ENCODE peak calls at places on chromosome 13, in ten cellular contexts. W, G, M, J, I, U, Q, O, V and N are unnamed samples.

GRCh38 chr13:89066868-89067466 is 1395.8 kb downstream of the SLITRK5 start:
- DNase-seq in W (peak), G (no peak), M (peak), J (peak), I (peak), U (no peak), Q (no peak), O (no peak), V (no peak), N (peak)

GRCh38 chr13:35514166-35514565 is 37.7 kb upstream of the MAB21L1 start:
- DNase-seq in W (no peak), G (no peak), M (no peak), J (no peak), I (no peak), U (no peak), Q (no peak), O (no peak), V (no peak), N (no peak)

GRCh38 chr13:114148521-114148855 is 16.1 kb upstream of the RASA3 start:
- DNase-seq in W (no peak), G (no peak), M (peak), J (peak), I (peak), U (no peak), Q (no peak), O (no peak), V (no peak), N (no peak)

GRCh38 chr13:101576452-101576851 is 124.0 kb downstream of the ITGBL1 start:
- DNase-seq in W (no peak), G (no peak), M (no peak), J (no peak), I (no peak), U (no peak), Q (no peak), O (no peak), V (no peak), N (no peak)

GRCh38 chr13:51714663-51715168 is 89.2 kb downstream of the DHRS12 start:
- DNase-seq in W (no peak), G (no peak), M (peak), J (no peak), I (no peak), U (no peak), Q (no peak), O (no peak), V (no peak), N (no peak)

GRCh38 chr13:53298426-53298825 is 269.8 kb downstream of the OLFM4 start:
- DNase-seq in W (no peak), G (no peak), M (no peak), J (no peak), I (no peak), U (no peak), Q (no peak), O (no peak), V (no peak), N (no peak)

GRCh38 chr13:37429976-37430375 is 168.6 kb downstream of the POSTN start:
- DNase-seq in W (no peak), G (no peak), M (no peak), J (no peak), I (no peak), U (no peak), Q (no peak), O (no peak), V (no peak), N (no peak)

GRCh38 chr13:96025283-96025682 is 27.9 kb downstream of the UGGT2 start:
- DNase-seq in W (no peak), G (no peak), M (no peak), J (no peak), I (no peak), U (no peak), Q (no peak), O (no peak), V (no peak), N (no peak)

GRCh38 chr13:51451467-51452390 is 1.1 kb downstream of the INTS6 start:
- DNase-seq in W (peak), G (peak), M (peak), J (peak), I (peak), U (peak), Q (peak), O (peak), V (peak), N (peak)

GRCh38 chr13:55087085-55087484 is 2053.6 kb upstream of the PRR20A start:
- DNase-seq in W (no peak), G (no peak), M (no peak), J (no peak), I (no peak), U (no peak), Q (no peak), O (peak), V (no peak), N (no peak)

GRCh38 chr13:24208314-24208713 is 47.8 kb downstream of the SPATA13 start:
- DNase-seq in W (peak), G (no peak), M (no peak), J (no peak), I (no peak), U (no peak), Q (peak), O (no peak), V (no peak), N (no peak)

GRCh38 chr13:80006940-80007339 is 334.0 kb downstream of the SPRY2 start:
- DNase-seq in W (no peak), G (no peak), M (no peak), J (no peak), I (no peak), U (no peak), Q (no peak), O (no peak), V (no peak), N (no peak)

GRCh38 chr13:94617389-94618000 is 15.8 kb downstream of the GPR180 start:
- DNase-seq in W (peak), G (no peak), M (peak), J (no peak), I (no peak), U (no peak), Q (no peak), O (no peak), V (no peak), N (peak)

GRCh38 chr13:72726721-72727416 is 560 bp downstream of the MZT1 start:
- DNase-seq in W (peak), G (no peak), M (peak), J (peak), I (peak), U (peak), Q (peak), O (no peak), V (peak), N (peak)

GRCh38 chr13:81017525-81018152 is 676.7 kb upstream of the SPRY2 start:
- DNase-seq in W (no peak), G (no peak), M (peak), J (no peak), I (no peak), U (no peak), Q (no peak), O (no peak), V (no peak), N (peak)

GRCh38 chr13:24068472-24068871 is 92.0 kb upstream of the SPATA13 start:
- DNase-seq in W (no peak), G (no peak), M (no peak), J (no peak), I (no peak), U (no peak), Q (no peak), O (no peak), V (no peak), N (no peak)

GRCh38 chr13:22076658-22077057 is 405.8 kb downstream of the FGF9 start:
- DNase-seq in W (no peak), G (no peak), M (no peak), J (no peak), I (no peak), U (no peak), Q (no peak), O (no peak), V (no peak), N (no peak)

GRCh38 chr13:31162151-31163008 is 676 bp upstream of the HSPH1 start:
- DNase-seq in W (peak), G (peak), M (peak), J (peak), I (peak), U (peak), Q (peak), O (peak), V (peak), N (peak)
- TF ChIP-seq POLR2A in W (no peak), G (peak), M (peak), J (no peak), I (peak), U (peak), Q (no peak), O (peak), V (peak), N (peak)

GRCh38 chr13:32316030-32316344 is 679 bp downstream of the BRCA2 start:
- DNase-seq in W (no peak), G (no peak), M (no peak), J (peak), I (no peak), U (no peak), Q (no peak), O (no peak), V (peak), N (no peak)
- TF ChIP-seq POLR2A in W (no peak), G (no peak), M (no peak), J (no peak), I (no peak), U (no peak), Q (no peak), O (no peak), V (no peak), N (no peak)

GRCh38 chr13:78658630-78659449 is at the start of gene OBI1:
- DNase-seq in W (peak), G (peak), M (peak), J (peak), I (peak), U (peak), Q (peak), O (peak), V (peak), N (peak)
- TF ChIP-seq POLR2A in W (peak), G (peak), M (peak), J (peak), I (peak), U (peak), Q (no peak), O (no peak), V (peak), N (peak)

DNA sequence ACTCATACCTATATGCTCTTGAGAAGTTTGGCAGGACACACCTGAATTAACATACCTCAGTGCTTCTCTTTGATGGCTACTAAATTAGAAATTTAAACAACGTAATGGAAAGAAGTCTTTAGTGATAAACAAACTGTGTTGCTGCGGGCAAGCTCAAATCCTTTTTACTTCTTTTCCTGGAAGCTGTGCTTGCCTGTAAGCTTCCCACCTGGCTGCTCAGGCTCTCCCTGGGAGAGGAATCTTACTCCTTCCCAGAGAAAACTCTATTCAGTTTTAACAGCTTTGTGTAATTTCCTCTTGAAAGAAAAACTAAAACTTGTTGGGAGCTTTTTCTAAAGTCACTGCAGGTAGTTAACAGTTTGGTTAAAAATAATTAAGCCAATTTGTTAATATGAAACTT is 1252.8 kb downstream of the PCDH17 start:
- DNase-seq in W (no peak), G (no peak), M (no peak), J (no peak), I (no peak), U (no peak), Q (no peak), O (no peak), V (no peak), N (no peak)
- TF ChIP-seq POLR2A in W (no peak), G (no peak), M (no peak), J (no peak), I (no peak), U (no peak), Q (no peak), O (no peak), V (no peak), N (no peak)

GRCh38 chr13:112977525-112977924 is 8.5 kb downstream of the MCF2L start:
- DNase-seq in W (no peak), G (no peak), M (no peak), J (no peak), I (no peak), U (no peak), Q (no peak), O (no peak), V (no peak), N (no peak)

GRCh38 chr13:112979406-112979902 is 10.4 kb downstream of the MCF2L start:
- DNase-seq in W (no peak), G (no peak), M (no peak), J (no peak), I (no peak), U (no peak), Q (no peak), O (no peak), V (no peak), N (no peak)

GRCh38 chr13:112980441-112980840 is 11.4 kb downstream of the MCF2L start:
- DNase-seq in W (no peak), G (no peak), M (peak), J (no peak), I (no peak), U (no peak), Q (no peak), O (peak), V (no peak), N (no peak)

GRCh38 chr13:112977091-112977490 is 8.1 kb downstream of the MCF2L start:
- DNase-seq in W (no peak), G (no peak), M (no peak), J (no peak), I (no peak), U (no peak), Q (no peak), O (no peak), V (no peak), N (no peak)

GRCh38 chr13:112978561-112979405 is 9.8 kb downstream of the MCF2L start:
- DNase-seq in W (peak), G (peak), M (no peak), J (no peak), I (no peak), U (peak), Q (no peak), O (no peak), V (no peak), N (no peak)
- TF ChIP-seq POLR2A in W (no peak), G (peak), M (no peak), J (peak), I (peak), U (peak), Q (no peak), O (no peak), V (no peak), N (no peak)

GRCh38 chr13:26698392-26699196 is 62.0 kb downstream of the GPR12 start:
- DNase-seq in W (peak), G (peak), M (peak), J (peak), I (peak), U (peak), Q (peak), O (peak), V (peak), N (peak)
- TF ChIP-seq POLR2A in W (no peak), G (no peak), M (no peak), J (no peak), I (no peak), U (no peak), Q (no peak), O (no peak), V (no peak), N (no peak)

DNA sequence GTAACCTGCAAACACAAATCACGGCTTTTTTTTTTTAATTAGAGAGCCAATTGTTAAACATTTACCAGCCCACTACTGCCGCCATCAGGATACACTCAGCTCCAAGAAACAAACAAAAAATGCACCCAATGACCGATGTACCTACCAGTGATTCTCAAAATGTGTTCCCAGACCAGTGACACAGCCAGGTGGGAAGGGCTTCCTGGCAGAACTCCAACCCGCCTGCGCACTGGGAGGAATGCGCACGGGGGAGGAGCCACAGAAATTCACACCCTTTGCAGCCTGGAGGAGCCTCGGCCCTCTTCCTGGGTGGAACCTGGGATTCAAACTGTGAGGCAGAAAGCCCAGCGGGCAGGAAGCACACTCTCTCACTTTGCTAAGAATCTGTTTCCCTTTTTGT is 255.9 kb downstream of the TBC1D4 start:
- DNase-seq in W (no peak), G (no peak), M (no peak), J (no peak), I (no peak), U (no peak), Q (no peak), O (peak), V (no peak), N (no peak)
- TF ChIP-seq POLR2A in W (no peak), G (no peak), M (no peak), J (no peak), I (no peak), U (no peak), Q (no peak), O (no peak), V (no peak), N (no peak)

DNA sequence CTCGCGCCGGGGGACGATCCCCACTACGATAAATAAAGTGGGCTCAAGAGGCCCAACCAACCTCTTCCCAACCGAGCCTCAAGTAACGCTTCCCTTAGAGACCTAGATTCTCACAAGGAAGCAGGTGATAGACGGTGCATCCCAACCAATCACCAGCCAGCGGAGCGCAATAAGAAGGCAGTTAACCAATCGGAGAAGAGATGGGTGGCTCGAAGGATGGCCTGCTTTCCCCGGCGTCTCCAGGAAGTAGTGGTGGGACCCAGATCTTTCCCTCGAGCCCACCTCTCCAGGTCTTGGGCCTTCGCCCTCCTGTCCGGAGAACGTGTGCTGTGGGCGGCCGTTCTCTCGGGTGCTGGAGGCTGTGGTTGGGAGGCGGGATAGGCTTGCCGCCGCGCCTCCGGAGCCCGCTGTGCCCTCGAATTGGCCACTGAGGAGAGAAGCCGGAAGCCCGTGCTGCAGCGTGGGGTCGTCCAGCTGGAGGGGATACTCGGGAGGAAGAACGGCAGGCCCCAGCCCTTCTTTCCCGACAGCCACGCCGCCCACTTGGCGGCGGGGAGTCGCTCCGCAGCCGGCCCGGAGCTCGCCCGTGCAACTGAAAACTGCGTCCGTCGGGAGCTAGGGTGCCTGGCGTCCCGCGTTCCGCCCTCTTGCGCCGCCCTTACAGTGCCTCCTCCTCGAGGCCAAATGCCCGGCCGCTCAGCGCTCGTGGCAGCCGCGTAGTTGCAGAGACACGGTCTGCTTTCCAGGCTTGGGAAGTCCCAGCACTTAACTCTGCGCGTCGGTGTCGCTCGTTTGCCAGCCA is at the start of gene RNF6:
- DNase-seq in W (peak), G (peak), M (peak), J (peak), I (peak), U (peak), Q (peak), O (peak), V (peak), N (peak)
- TF ChIP-seq POLR2A in W (peak), G (peak), M (peak), J (peak), I (peak), U (peak), Q (no peak), O (peak), V (peak), N (peak)